ENCODE peak calls at places on chromosomes 11 and 22, in five cellular contexts. I is GM12878, V is K562, H is H1, K is HepG2. C is an unnamed sample.

GRCh38 chr11:128207861-128208321 is 379.5 kb downstream of the ETS1 start:
- DNase-seq in I (no peak), V (no peak), H (no peak), K (no peak), C (peak)

GRCh38 chr11:63795066-63795465 is 18.2 kb upstream of the SPINDOC start:
- DNase-seq in I (no peak), V (no peak), H (no peak), K (no peak), C (no peak)

GRCh38 chr22:47802446-47802845 is 1040.0 kb downstream of the TBC1D22A start:
- DNase-seq in I (no peak), V (no peak), H (no peak), K (no peak), C (no peak)

GRCh38 chr11:95414217-95414616 is 183.2 kb upstream of the SESN3 start:
- DNase-seq in I (no peak), V (no peak), H (no peak), K (no peak), C (no peak)

GRCh38 chr11:11813288-11813962 is 28.3 kb upstream of the USP47 start:
- DNase-seq in I (no peak), V (no peak), H (no peak), K (peak), C (peak)

GRCh38 chr11:116792869-116793475 is 1.3 kb upstream of the APOA5 start:
- DNase-seq in I (no peak), V (no peak), H (no peak), K (no peak), C (no peak)

GRCh38 chr11:19962795-19963163 is 197.5 kb downstream of the DBX1 start:
- DNase-seq in I (no peak), V (no peak), H (no peak), K (no peak), C (no peak)

GRCh38 chr22:35711336-35711735 is 6.3 kb upstream of the APOL5 start:
- DNase-seq in I (no peak), V (no peak), H (no peak), K (no peak), C (no peak)

GRCh38 chr11:57762235-57762866 is 749 bp downstream of the CTNND1 start:
- DNase-seq in I (no peak), V (peak), H (no peak), K (no peak), C (no peak)

GRCh38 chr22:24094966-24095365 is 83.9 kb downstream of the CABIN1 start:
- DNase-seq in I (no peak), V (no peak), H (no peak), K (no peak), C (no peak)

GRCh38 chr11:19460718-19461405 is 220.1 kb upstream of the E2F8 start:
- DNase-seq in I (no peak), V (no peak), H (no peak), K (no peak), C (no peak)

DNA sequence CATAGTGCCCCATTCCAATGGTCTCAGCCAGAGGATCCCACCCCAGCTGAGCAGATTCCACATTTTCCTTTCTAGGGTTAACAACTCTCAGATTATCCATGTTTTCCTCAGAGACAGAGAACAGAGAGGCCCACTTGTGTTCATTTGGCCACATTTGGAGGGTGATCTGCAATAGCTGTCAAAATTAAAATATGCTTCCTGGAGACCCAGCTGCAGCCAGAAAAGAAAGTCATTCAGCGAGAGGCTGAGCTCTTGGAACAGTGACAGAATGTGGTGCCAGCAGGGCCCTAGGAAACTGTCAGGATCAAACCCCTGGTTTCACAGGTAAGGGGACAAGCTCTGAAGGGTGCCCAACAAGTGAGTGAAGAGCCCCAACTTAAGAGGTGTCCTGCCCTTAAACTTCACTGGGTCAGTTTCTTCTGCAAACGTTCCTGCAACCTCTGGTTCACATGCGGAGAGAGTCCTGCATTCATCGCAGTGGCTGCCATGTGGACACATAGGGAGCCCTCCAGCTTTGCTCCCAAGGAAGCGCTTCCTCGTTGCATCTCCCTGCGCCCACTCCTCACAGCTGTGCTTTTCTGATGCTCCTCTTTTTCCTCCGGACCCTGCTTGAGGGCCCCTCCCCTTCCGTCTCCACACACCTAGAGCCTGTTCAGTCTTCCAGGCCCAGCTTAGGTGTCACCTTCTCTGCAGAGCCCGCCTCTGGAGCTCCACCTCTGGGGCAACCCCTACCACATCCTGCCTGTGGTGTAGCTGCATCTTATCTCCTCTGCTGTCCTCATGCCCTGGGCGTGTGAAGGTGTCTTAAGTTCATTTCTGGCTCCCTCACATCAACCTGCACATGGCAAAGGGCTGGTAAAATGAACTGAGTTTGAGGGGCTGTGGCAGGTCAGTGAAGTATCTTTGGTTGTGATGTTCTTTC is 3.9 kb downstream of the UCP3 start:
- DNase-seq in I (no peak), V (peak), H (no peak), K (no peak), C (no peak)
- TF ChIP-seq SP1 in I (no peak), V (no peak), H (no peak), K (no peak), C (no peak)

GRCh38 chr11:76634934-76635333 is 35.6 kb downstream of the LRRC32 start:
- DNase-seq in I (no peak), V (no peak), H (no peak), K (no peak), C (no peak)
- H3K4me2 ChIP-seq in I (no peak), V (no peak), H (no peak), K (no peak), C (no peak)

GRCh38 chr11:86089659-86090058 is 20.8 kb upstream of the PICALM start:
- DNase-seq in I (no peak), V (no peak), H (no peak), K (no peak), C (no peak)
- TF ChIP-seq POLR2AphosphoS5 in I (no peak), V (no peak), H (no peak), K (no peak), C (no peak)

GRCh38 chr11:18046116-18046777 is at the start of gene TPH1:
- DNase-seq in I (no peak), V (peak), H (peak), K (no peak), C (no peak)
- TF ChIP-seq SP1 in I (no peak), V (no peak), H (no peak), K (no peak), C (no peak)

GRCh38 chr11:14538926-14539554 is 18.9 kb upstream of the PSMA1 start:
- DNase-seq in I (no peak), V (no peak), H (no peak), K (no peak), C (no peak)

GRCh38 chr11:14538271-14538925 is 18.2 kb upstream of the PSMA1 start:
- DNase-seq in I (no peak), V (no peak), H (no peak), K (no peak), C (no peak)

GRCh38 chr11:14539867-14540475 is 19.8 kb upstream of the PSMA1 start:
- DNase-seq in I (no peak), V (no peak), H (no peak), K (no peak), C (no peak)

GRCh38 chr11:14541180-14541579 is 21.0 kb upstream of the PSMA1 start:
- DNase-seq in I (no peak), V (peak), H (no peak), K (peak), C (no peak)

GRCh38 chr11:14537134-14537599 is 17.0 kb upstream of the PSMA1 start:
- DNase-seq in I (no peak), V (peak), H (no peak), K (peak), C (no peak)
- H3K4me2 ChIP-seq in I (peak), V (no peak), H (no peak), K (peak), C (peak)

DNA sequence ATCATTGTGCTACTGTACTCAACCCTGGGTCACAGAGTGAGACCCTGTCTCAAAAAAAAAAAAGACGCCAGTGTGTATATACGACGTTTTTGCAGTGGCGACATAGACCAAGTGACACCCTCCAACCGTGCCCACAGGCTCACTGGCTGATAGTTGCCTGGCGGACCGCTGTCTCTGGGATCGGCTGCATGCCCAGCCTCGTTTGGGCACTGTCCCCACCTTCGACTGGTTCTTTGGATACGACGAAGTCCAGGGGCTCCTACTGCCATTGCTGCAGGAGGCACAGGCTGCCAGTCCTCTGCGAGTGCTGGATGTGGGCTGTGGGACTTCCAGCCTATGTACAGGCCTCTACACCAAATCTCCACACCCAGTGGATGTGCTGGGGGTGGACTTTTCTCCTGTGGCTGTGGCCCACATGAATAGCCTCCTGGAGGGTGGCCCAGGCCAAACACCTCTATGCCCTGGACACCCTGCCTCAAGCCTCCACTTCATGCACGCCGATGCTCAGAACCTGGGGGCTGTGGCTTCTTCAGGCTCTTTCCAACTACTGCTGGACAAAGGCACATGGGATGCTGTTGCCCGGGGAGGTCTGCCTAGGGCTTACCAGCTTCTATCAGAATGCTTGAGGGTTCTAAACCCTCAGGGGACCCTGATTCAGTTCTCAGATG is 1.3 kb downstream of the CSKMT start:
- DNase-seq in I (no peak), V (no peak), H (no peak), K (no peak), C (no peak)
- TF ChIP-seq POLR2AphosphoS5 in I (peak), V (peak), H (peak), K (no peak), C (peak)

GRCh38 chr22:39177456-39177775 is 24.9 kb upstream of the CBX7 start:
- DNase-seq in I (no peak), V (no peak), H (no peak), K (no peak), C (no peak)

GRCh38 chr22:39176673-39177455 is 24.4 kb upstream of the CBX7 start:
- DNase-seq in I (no peak), V (no peak), H (no peak), K (no peak), C (no peak)

GRCh38 chr22:39178206-39179111 is 26.0 kb upstream of the CBX7 start:
- DNase-seq in I (no peak), V (no peak), H (no peak), K (no peak), C (no peak)

GRCh38 chr22:39179401-39179827 is 26.9 kb upstream of the CBX7 start:
- DNase-seq in I (no peak), V (peak), H (peak), K (no peak), C (no peak)

GRCh38 chr22:39177791-39178190 is 25.3 kb upstream of the CBX7 start:
- DNase-seq in I (no peak), V (no peak), H (no peak), K (no peak), C (no peak)
- TF ChIP-seq SP1 in I (no peak), V (no peak), H (no peak), K (no peak), C (no peak)

GRCh38 chr11:118766035-118766434 is 24.9 kb downstream of the DDX6 start:
- DNase-seq in I (no peak), V (no peak), H (no peak), K (no peak), C (no peak)

GRCh38 chr11:118768715-118769114 is 22.2 kb downstream of the DDX6 start:
- DNase-seq in I (no peak), V (no peak), H (no peak), K (peak), C (no peak)

GRCh38 chr11:118774032-118774431 is 16.9 kb downstream of the DDX6 start:
- DNase-seq in I (no peak), V (no peak), H (no peak), K (no peak), C (no peak)

GRCh38 chr11:118771481-118772278 is 19.3 kb downstream of the DDX6 start:
- DNase-seq in I (no peak), V (no peak), H (no peak), K (no peak), C (no peak)
- H3K4me2 ChIP-seq in I (peak), V (no peak), H (no peak), K (no peak), C (no peak)

GRCh38 chr11:69870772-69871171 is 51.6 kb upstream of the FGF3 start:
- DNase-seq in I (no peak), V (no peak), H (no peak), K (no peak), C (no peak)
- TF ChIP-seq POLR2AphosphoS5 in I (no peak), V (no peak), H (no peak), K (no peak), C (no peak)

DNA sequence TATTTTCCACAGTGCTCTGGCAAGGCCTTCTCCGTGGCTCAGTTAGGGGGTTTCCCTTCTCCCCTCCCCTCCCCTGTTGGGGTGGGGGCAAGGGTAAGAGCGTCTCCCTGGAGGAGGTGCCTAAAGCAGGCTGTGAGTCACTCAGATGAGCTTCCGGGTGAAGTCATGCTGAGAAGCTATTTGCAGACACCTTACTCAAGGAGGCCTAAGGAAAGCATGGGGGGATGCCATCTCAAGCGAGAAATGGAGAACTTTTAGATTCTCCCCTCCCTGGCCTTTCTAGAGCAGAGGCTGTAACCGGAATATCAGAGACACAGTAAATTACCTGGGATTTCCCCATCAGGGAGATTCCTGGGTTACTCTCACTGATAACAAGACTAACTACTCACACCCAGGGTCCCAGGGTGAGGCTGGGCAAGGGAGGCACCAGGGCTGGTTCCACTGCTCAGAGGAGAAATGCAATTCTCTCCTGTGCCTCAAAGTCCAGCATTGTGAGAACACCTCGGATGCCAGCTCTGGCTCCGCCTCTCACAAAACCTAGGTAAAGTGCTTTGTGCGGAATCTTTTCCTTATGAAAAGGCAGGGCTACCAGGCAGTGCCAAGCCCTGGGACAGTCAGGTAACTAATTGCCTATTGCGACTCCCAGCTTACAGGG is 123.6 kb downstream of the ABTB2 start:
- DNase-seq in I (peak), V (peak), H (peak), K (no peak), C (peak)
- TF ChIP-seq SP1 in I (no peak), V (no peak), H (peak), K (no peak), C (peak)

C was measured in HCT116.